ENCODE peak calls at places on chromosomes 5 and 9, in four cellular contexts. E is GM06990, R is tibial artery, O is DND-41. N is an unnamed sample.

GRCh38 chr5:134112726-134113571 is 1.5 kb upstream of the TCF7 start:
- DNase-seq in E (no peak), R (no peak), O (no peak), N (no peak)

GRCh38 chr9:99966720-99967119 is 60.3 kb downstream of the STX17 start:
- DNase-seq in E (no peak), R (no peak), O (no peak), N (peak; percentile 35)

GRCh38 chr9:4592886-4593285 is 69.2 kb upstream of the PLPP6 start:
- DNase-seq in E (no peak), R (no peak), O (no peak), N (no peak)

GRCh38 chr5:98936948-98937715 is 8.3 kb upstream of the CHD1 start:
- DNase-seq in E (no peak), R (no peak), O (no peak), N (no peak)

GRCh38 chr9:37030591-37030939 is 3.5 kb downstream of the PAX5 start:
- DNase-seq in E (peak; percentile 76), R (no peak), O (peak; percentile 26), N (no peak)

GRCh38 chr9:134689320-134690181 is 47.9 kb downstream of the COL5A1 start:
- DNase-seq in E (peak; percentile 24), R (peak; percentile 82), O (no peak), N (peak; percentile 51)

GRCh38 chr5:115932991-115933390 is 29.3 kb upstream of the LVRN start:
- DNase-seq in E (no peak), R (no peak), O (no peak), N (no peak)

GRCh38 chr9:114124666-114125580 is 25.8 kb upstream of the KIF12 start:
- DNase-seq in E (no peak), R (no peak), O (no peak), N (no peak)

GRCh38 chr5:44538831-44539539 is 149.8 kb upstream of the FGF10 start:
- DNase-seq in E (no peak), R (no peak), O (no peak), N (no peak)

GRCh38 chr9:108041551-108041950 is 552.0 kb upstream of the KLF4 start:
- DNase-seq in E (no peak), R (no peak), O (no peak), N (peak; percentile 63)
- H3K4me3 ChIP-seq in E (no peak overlapping the region), R (no peak overlapping the region), O (no peak overlapping the region), N (no peak overlapping the region)

GRCh38 chr5:132426525-132427138 is 57.1 kb downstream of the SLC22A5 start:
- DNase-seq in E (peak; percentile 82), R (peak; percentile 87), O (peak; percentile 89), N (peak; percentile 91)
- TF ChIP-seq CTCF in E (peak; percentile 55), R (peak; percentile 21), O (peak; percentile 70), N (peak; percentile 54)

DNA sequence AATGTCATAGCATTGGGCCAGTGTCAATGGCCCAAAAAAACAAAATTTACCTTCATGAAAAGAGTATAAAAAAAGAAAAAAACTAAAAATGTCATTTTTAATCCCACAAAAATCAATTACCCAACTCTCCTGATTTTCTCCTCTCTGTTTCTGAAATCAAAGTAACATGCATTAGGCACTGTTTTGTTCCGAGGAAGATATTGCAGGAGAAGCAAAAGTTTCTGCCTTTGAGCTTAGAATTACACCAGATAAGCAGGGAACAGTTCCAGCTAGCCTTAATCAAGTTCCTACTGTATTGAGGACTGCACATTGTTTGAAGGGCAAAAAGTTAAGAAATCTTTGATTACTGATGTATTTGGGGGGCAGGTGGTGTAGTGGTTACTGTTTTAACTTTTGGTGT is 1.1 kb upstream of the PRKAA1 start:
- DNase-seq in E (no peak), R (no peak), O (no peak), N (no peak)
- H3K4me3 ChIP-seq in E (no peak overlapping the region), R (peak overlapping the region; percentile 63), O (peak overlapping the region; percentile 99), N (peak overlapping the region; percentile 84)

GRCh38 chr9:72960446-72960845 is 7.6 kb upstream of the ALDH1A1 start:
- DNase-seq in E (no peak), R (no peak), O (no peak), N (no peak)
- TF ChIP-seq CTCF in E (no peak), R (no peak), O (no peak), N (no peak)

GRCh38 chr9:124040935-124041816 is 29.6 kb downstream of the LHX2 start:
- DNase-seq in E (peak; percentile 73), R (no peak), O (no peak), N (no peak)
- H3K4me3 ChIP-seq in E (peak overlapping the region; percentile 47), R (peak overlapping the region; percentile 50), O (no peak overlapping the region), N (peak overlapping the region; percentile 5)

GRCh38 chr9:68817079-68817875 is 112.2 kb downstream of the PIP5K1B start:
- DNase-seq in E (no peak), R (no peak), O (no peak), N (no peak)
- TF ChIP-seq CTCF in E (no peak), R (no peak), O (no peak), N (no peak)

GRCh38 chr5:63962345-63962744 is at the start of gene HTR1A:
- DNase-seq in E (no peak), R (no peak), O (no peak), N (no peak)
- H3K4me3 ChIP-seq in E (no peak within 1 kb of the TSS), R (no peak within 1 kb of the TSS), O (no peak within 1 kb of the TSS), N (no peak within 1 kb of the TSS)

GRCh38 chr9:125601986-125602385 is 105.0 kb downstream of the MAPKAP1 start:
- DNase-seq in E (no peak), R (no peak), O (no peak), N (no peak)
- TF ChIP-seq CTCF in E (no peak), R (no peak), O (peak; percentile 4), N (peak; percentile 13)

DNA sequence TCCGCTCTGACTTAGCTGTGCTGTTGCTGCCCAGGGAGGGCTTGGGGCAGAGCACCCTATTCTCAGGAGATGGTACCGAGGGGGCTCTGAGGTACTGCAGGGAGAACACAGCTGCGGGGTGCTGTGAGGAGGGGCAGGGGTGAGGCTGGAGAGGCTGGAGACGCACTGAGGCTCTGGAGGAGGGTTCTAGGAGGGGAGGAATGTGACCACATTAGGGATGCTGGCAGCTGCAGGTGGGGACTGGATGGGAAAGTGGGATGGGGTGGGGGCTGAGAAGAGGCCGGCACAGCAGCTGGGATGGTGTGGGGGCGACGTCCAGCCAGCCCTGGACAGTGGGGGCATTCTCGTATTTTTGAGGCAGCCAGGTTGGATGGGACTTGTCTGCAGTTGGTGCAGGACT is 20.9 kb downstream of the NCS1 start:
- DNase-seq in E (no peak), R (no peak), O (no peak), N (no peak)
- H3K4me3 ChIP-seq in E (no peak overlapping the region), R (peak overlapping the region; percentile 2), O (no peak overlapping the region), N (no peak overlapping the region)